ENCODE peak calls at places on chromosomes 12 and 14, in ten cellular contexts. O is mesothelial cell of epicardium; L is psoas muscle; H is CD4-positive, alpha-beta memory T cell; M is substantia nigra; K is AG20443; D is HFFc6; A is NCI-H748 treated with DMSO at 0.1 percent for 48 hours; X is activated CD8-positive, alpha-beta T cell treated with anti-CD3 and anti-CD28 coated beads for 36 hours; V is NCI-H69. B is an unnamed sample.

GRCh38 chr12:131783915-131784541 is 44.2 kb upstream of the MMP17 start:
- DNase-seq in O (no peak), L (no peak), H (no peak), M (no peak), K (peak), D (peak), A (no peak), X (no peak), V (no peak), B (no peak)

GRCh38 chr12:42145552-42146215 is 1.0 kb upstream of the GXYLT1 start:
- DNase-seq in O (no peak), L (no peak), H (no peak), M (no peak), K (no peak), D (no peak), A (no peak), X (no peak), V (peak), B (no peak)

GRCh38 chr14:99539503-99539902 is 58.3 kb downstream of the CCNK start:
- DNase-seq in O (no peak), L (no peak), H (no peak), M (no peak), K (no peak), D (no peak), A (no peak), X (no peak), V (no peak), B (no peak)

GRCh38 chr12:11689591-11690158 is 40.2 kb downstream of the ETV6 start:
- DNase-seq in O (no peak), L (no peak), H (no peak), M (no peak), K (no peak), D (no peak), A (no peak), X (no peak), V (peak), B (no peak)

GRCh38 chr14:98136019-98136418 is 1136.0 kb downstream of the BCL11B start:
- DNase-seq in O (no peak), L (no peak), H (peak), M (no peak), K (no peak), D (no peak), A (no peak), X (peak), V (peak), B (no peak)

GRCh38 chr12:108691995-108692808 is 39.1 kb downstream of the CORO1C start:
- DNase-seq in O (no peak), L (peak), H (peak), M (no peak), K (no peak), D (no peak), A (no peak), X (no peak), V (peak), B (peak)

GRCh38 chr12:11347810-11348209 is 37.6 kb upstream of the PRB4 start:
- DNase-seq in O (no peak), L (no peak), H (no peak), M (no peak), K (no peak), D (no peak), A (no peak), X (no peak), V (no peak), B (no peak)

GRCh38 chr12:3624273-3624672 is 128.6 kb downstream of the CRACR2A start:
- DNase-seq in O (no peak), L (no peak), H (no peak), M (no peak), K (no peak), D (no peak), A (no peak), X (no peak), V (no peak), B (no peak)

GRCh38 chr14:21913759-21914158 is 240.1 kb upstream of the OR4E1 start:
- DNase-seq in O (no peak), L (peak), H (peak), M (peak), K (peak), D (peak), A (no peak), X (peak), V (peak), B (no peak)

GRCh38 chr12:10213168-10214130 is 772 bp downstream of the GABARAPL1 start:
- DNase-seq in O (peak), L (peak), H (peak), M (peak), K (peak), D (peak), A (peak), X (peak), V (no peak), B (peak)

GRCh38 chr12:22038734-22039133 is 7.3 kb upstream of the CMAS start:
- DNase-seq in O (no peak), L (no peak), H (no peak), M (no peak), K (no peak), D (no peak), A (no peak), X (no peak), V (no peak), B (no peak)

GRCh38 chr12:93042283-93042682 is 113.2 kb upstream of the EEA1 start:
- DNase-seq in O (no peak), L (no peak), H (no peak), M (no peak), K (no peak), D (no peak), A (no peak), X (no peak), V (peak), B (no peak)

GRCh38 chr14:74705607-74706006 is 7.3 kb downstream of the AREL1 start:
- DNase-seq in O (no peak), L (no peak), H (no peak), M (no peak), K (no peak), D (no peak), A (no peak), X (no peak), V (no peak), B (no peak)

GRCh38 chr14:98551028-98551427 is 721.0 kb downstream of the BCL11B start:
- DNase-seq in O (no peak), L (no peak), H (no peak), M (no peak), K (no peak), D (no peak), A (no peak), X (no peak), V (no peak), B (no peak)

GRCh38 chr12:50642755-50643154 is 121.1 kb upstream of the ATF1 start:
- DNase-seq in O (no peak), L (no peak), H (no peak), M (no peak), K (no peak), D (no peak), A (no peak), X (no peak), V (peak), B (no peak)

GRCh38 chr14:66139432-66139831 is 346.7 kb upstream of the CCDC196 start:
- DNase-seq in O (no peak), L (no peak), H (no peak), M (no peak), K (no peak), D (no peak), A (no peak), X (no peak), V (no peak), B (no peak)

GRCh38 chr12:6631549-6631961 is 4.2 kb downstream of the LPAR5 start:
- DNase-seq in O (no peak), L (no peak), H (no peak), M (no peak), K (no peak), D (no peak), A (no peak), X (peak), V (peak), B (no peak)

GRCh38 chr14:63045612-63046320 is 508 bp upstream of the KCNH5 start:
- DNase-seq in O (peak), L (peak), H (no peak), M (peak), K (no peak), D (no peak), A (peak), X (no peak), V (peak), B (peak)

GRCh38 chr12:91685917-91686316 is 459.7 kb downstream of the BTG1 start:
- DNase-seq in O (no peak), L (no peak), H (peak), M (no peak), K (no peak), D (no peak), A (no peak), X (peak), V (no peak), B (no peak)

GRCh38 chr12:75960086-75960910 is 71.3 kb downstream of the PHLDA1 start:
- DNase-seq in O (no peak), L (no peak), H (no peak), M (no peak), K (no peak), D (peak), A (peak), X (no peak), V (peak), B (no peak)

GRCh38 chr14:72812292-72812851 is 81.5 kb downstream of the DPF3 start:
- DNase-seq in O (no peak), L (peak), H (no peak), M (peak), K (no peak), D (no peak), A (no peak), X (no peak), V (peak), B (peak)

GRCh38 chr12:38386238-38386985 is 69.8 kb downstream of the ALG10B start:
- DNase-seq in O (no peak), L (no peak), H (no peak), M (no peak), K (no peak), D (no peak), A (no peak), X (no peak), V (no peak), B (no peak)

GRCh38 chr12:75813066-75813465 is 218.5 kb downstream of the PHLDA1 start:
- DNase-seq in O (no peak), L (no peak), H (no peak), M (no peak), K (no peak), D (no peak), A (no peak), X (no peak), V (peak), B (no peak)

GRCh38 chr12:112948806-112949205 is 10.5 kb downstream of the OAS3 start:
- DNase-seq in O (no peak), L (no peak), H (no peak), M (no peak), K (no peak), D (no peak), A (no peak), X (no peak), V (no peak), B (no peak)

GRCh38 chr14:23306412-23307145 is at the start of gene BCL2L2:
- DNase-seq in O (peak), L (peak), H (no peak), M (peak), K (peak), D (peak), A (peak), X (peak), V (peak), B (peak)

GRCh38 chr12:3520168-3520567 is 29.2 kb downstream of the PRMT8 start:
- DNase-seq in O (no peak), L (no peak), H (no peak), M (no peak), K (no peak), D (no peak), A (peak), X (no peak), V (peak), B (no peak)

B was measured in dorsolateral prefrontal cortex.